ENCODE peak calls at places on chromosomes 2 and 18, in six cellular contexts. N is substantia nigra; Y is fibroblast of the conjunctiva; A is Jurkat, Clone E6-1; F is EL; V is T-cell. P is an unnamed sample.

GRCh38 chr2:64998658-64999061 is 9.5 kb downstream of the SLC1A4 start:
- DNase-seq in F (peak; percentile 57), Y (no peak), V (no peak), A (no peak), N (peak; percentile 23), P (no peak)

GRCh38 chr2:10245661-10246060 is 57.0 kb upstream of the HPCAL1 start:
- DNase-seq in F (no peak), N (no peak), A (no peak), Y (no peak), V (no peak), P (no peak)

GRCh38 chr18:79454034-79454735 is 58.5 kb downstream of the NFATC1 start:
- DNase-seq in V (no peak), A (no peak), F (no peak), Y (no peak), N (no peak), P (no peak)

GRCh38 chr2:393711-394696 is 106.1 kb upstream of the ALKAL2 start:
- DNase-seq in F (peak; percentile 39), A (peak; percentile 99), Y (no peak), V (peak; percentile 76), N (peak; percentile 19), P (peak; percentile 82)

GRCh38 chr2:111905990-111906735 is 7.8 kb downstream of the MERTK start:
- DNase-seq in V (no peak), A (peak; percentile 24), Y (no peak), N (peak; percentile 24), F (peak; percentile 32), P (no peak)

GRCh38 chr2:96924775-96925747 is 55.2 kb upstream of the SEMA4C start:
- DNase-seq in Y (no peak), N (no peak), V (peak; percentile 52), A (no peak), F (no peak), P (peak; percentile 31)

GRCh38 chr2:54549912-54550518 is 93.9 kb downstream of the SPTBN1 start:
- DNase-seq in V (no peak), A (no peak), N (peak; percentile 6), Y (no peak), F (no peak), P (no peak)

GRCh38 chr2:227759411-227760113 is 13.9 kb downstream of the SCYGR8 start:
- DNase-seq in F (no peak), V (no peak), N (no peak), A (no peak), Y (no peak), P (no peak)

GRCh38 chr2:176814740-176815367 is 397.7 kb upstream of the HNRNPA3 start:
- DNase-seq in V (no peak), Y (peak; percentile 5), F (peak; percentile 3), N (no peak), A (peak; percentile 44), P (no peak)

GRCh38 chr2:209772316-209772715 is 684 bp downstream of the UNC80 start:
- DNase-seq in F (no peak), A (no peak), N (no peak), V (no peak), Y (no peak), P (no peak)

GRCh38 chr2:178194600-178195389 is 483 bp downstream of the OSBPL6 start:
- DNase-seq in N (peak; percentile 50), V (no peak), F (peak; percentile 74), A (no peak), Y (no peak), P (no peak)